ENCODE peak calls at places on chromosomes 4 and X, in four cellular contexts. Z is upper lobe of right lung, B is Panc1, C is GM23248. H is an unnamed sample. For H3K9me3 and H3K27me3, the result is how much of the 10 kb centered on the place peaks cover.

GRCh38 chr4:41363384-41363981 is 106.8 kb downstream of the UCHL1 start:
- DNase-seq in C (peak), B (no peak), Z (no peak), H (no peak)

GRCh38 chr4:121034010-121034409 is 38.3 kb downstream of the NDNF start:
- DNase-seq in Z (no peak), C (peak), B (no peak), H (no peak)

GRCh38 chrX:42751573-42751972 is 26.4 kb downstream of the PPP1R2C start:
- DNase-seq in Z (no peak), B (no peak), C (peak), H (no peak)

GRCh38 chr4:10296730-10297129 is 160.5 kb downstream of the ZNF518B start:
- DNase-seq in C (peak), Z (no peak), B (no peak), H (no peak)

GRCh38 chr4:85862896-85863295 is 387.9 kb downstream of the ARHGAP24 start:
- DNase-seq in C (no peak), Z (no peak), B (no peak), H (no peak)

GRCh38 chrX:10971176-10971575 is 140.0 kb upstream of the HCCS start:
- DNase-seq in C (no peak), Z (no peak), B (no peak), H (peak)

GRCh38 chr4:48340276-48340904 is 939 bp upstream of the SLAIN2 start:
- DNase-seq in B (no peak), C (peak), Z (no peak), H (no peak)

GRCh38 chr4:130395871-130396270 is 1299.9 kb downstream of the C4orf33 start:
- DNase-seq in C (peak), B (peak), Z (no peak), H (no peak)

GRCh38 chr4:121484633-121485032 is 103.8 kb upstream of the QRFPR start:
- DNase-seq in Z (peak), C (peak), B (peak), H (peak)

GRCh38 chr4:71094201-71094600 is 100.8 kb downstream of the DCK start:
- DNase-seq in Z (no peak), C (no peak), B (no peak), H (no peak)

GRCh38 chr4:84470204-84470785 is 28.8 kb downstream of the NKX6-1 start:
- DNase-seq in Z (no peak), C (no peak), B (no peak), H (no peak)

GRCh38 chr4:11543710-11544109 is 115.0 kb upstream of the HS3ST1 start:
- DNase-seq in Z (no peak), C (no peak), B (no peak), H (no peak)

GRCh38 chr4:143364063-143364462 is 27.4 kb downstream of the GAB1 start:
- DNase-seq in B (no peak), C (no peak), Z (no peak), H (no peak)

GRCh38 chr4:138669479-138670165 is 346.0 kb upstream of the NOCT start:
- DNase-seq in B (no peak), C (peak), Z (no peak), H (no peak)

GRCh38 chrX:15909605-15910004 is 55.0 kb upstream of the AP1S2 start:
- DNase-seq in C (no peak), B (no peak), Z (no peak), H (peak)

GRCh38 chrX:147741776-147742175 is 169.9 kb upstream of the FMR1 start:
- DNase-seq in B (no peak), C (no peak), Z (no peak), H (no peak)

GRCh38 chr4:159280442-159281172 is 177.7 kb downstream of the RAPGEF2 start:
- DNase-seq in Z (no peak), C (no peak), B (no peak), H (no peak)

GRCh38 chr4:7171191-7171900 is 21.0 kb upstream of the SORCS2 start:
- DNase-seq in Z (peak), B (no peak), C (peak), H (no peak)

GRCh38 chr4:15779336-15779735 is 1.2 kb downstream of the CD38 start:
- DNase-seq in C (peak), Z (peak), B (no peak), H (peak)

GRCh38 chr4:8940792-8941491 is 69.3 kb upstream of the HMX1 start:
- DNase-seq in C (no peak), B (no peak), Z (no peak), H (no peak)

GRCh38 chr4:155734065-155734464 is 24.8 kb upstream of the GUCY1B1 start:
- DNase-seq in Z (no peak), B (no peak), C (peak), H (no peak)

GRCh38 chrX:140157611-140158010 is 192.3 kb upstream of the CXorf66 start:
- DNase-seq in Z (no peak), B (no peak), C (no peak), H (no peak)

GRCh38 chr4:8394125-8394524 is 46.4 kb downstream of the ACOX3 start:
- DNase-seq in Z (no peak), C (peak), B (no peak), H (no peak)

GRCh38 chr4:56271121-56271520 is 116.2 kb downstream of the AASDH start:
- DNase-seq in B (no peak), C (no peak), Z (no peak), H (no peak)

GRCh38 chr4:33071552-33071951 is 2351.4 kb downstream of the PCDH7 start:
- DNase-seq in B (no peak), C (peak), Z (no peak), H (no peak)

GRCh38 chr4:151014521-151015457 is at the start of gene LRBA:
- DNase-seq in Z (peak), B (no peak), C (peak), H (peak)

GRCh38 chrX:52138830-52139544 is 45.7 kb upstream of the MAGED4 start:
- DNase-seq in B (no peak), Z (no peak), C (no peak), H (no peak)

GRCh38 chrX:318739-319578 is at the start of gene GTPBP6:
- DNase-seq in C (peak), Z (peak), B (peak), H (peak)

GRCh38 chrX:39174761-39175417 is 373.6 kb downstream of the MID1IP1 start:
- DNase-seq in B (no peak), C (peak), Z (no peak), H (no peak)

GRCh38 chr4:101824500-101824899 is 34.0 kb downstream of the BANK1 start:
- DNase-seq in C (no peak), B (no peak), Z (no peak), H (no peak)

GRCh38 chrX:13311560-13311959 is 8.3 kb downstream of the ATXN3L start:
- DNase-seq in Z (no peak), C (no peak), B (no peak), H (no peak)

GRCh38 chrX:39886282-39886681 is 211.5 kb downstream of the BCOR start:
- DNase-seq in C (peak), B (no peak), Z (peak), H (no peak)

GRCh38 chrX:39144965-39145364 is 343.7 kb downstream of the MID1IP1 start:
- DNase-seq in C (peak), Z (no peak), B (no peak), H (no peak)

GRCh38 chr4:7270121-7270520 is 77.8 kb downstream of the SORCS2 start:
- DNase-seq in Z (no peak), B (no peak), C (no peak), H (no peak)

GRCh38 chr4:88738714-88739366 is 41.2 kb upstream of the NAP1L5 start:
- DNase-seq in Z (no peak), B (no peak), C (no peak), H (no peak)

GRCh38 chrX:137427061-137427778 is 138.7 kb upstream of the ZIC3 start:
- DNase-seq in Z (no peak), B (no peak), C (no peak), H (no peak)

GRCh38 chrX:137427813-137428212 is 138.1 kb upstream of the ZIC3 start:
- DNase-seq in B (no peak), C (peak), Z (no peak), H (peak)

GRCh38 chrX:137430301-137430700 is 135.6 kb upstream of the ZIC3 start:
- DNase-seq in C (no peak), B (no peak), Z (no peak), H (no peak)

GRCh38 chrX:137428251-137428661 is 137.7 kb upstream of the ZIC3 start:
- DNase-seq in Z (no peak), B (no peak), C (peak), H (no peak)

DNA sequence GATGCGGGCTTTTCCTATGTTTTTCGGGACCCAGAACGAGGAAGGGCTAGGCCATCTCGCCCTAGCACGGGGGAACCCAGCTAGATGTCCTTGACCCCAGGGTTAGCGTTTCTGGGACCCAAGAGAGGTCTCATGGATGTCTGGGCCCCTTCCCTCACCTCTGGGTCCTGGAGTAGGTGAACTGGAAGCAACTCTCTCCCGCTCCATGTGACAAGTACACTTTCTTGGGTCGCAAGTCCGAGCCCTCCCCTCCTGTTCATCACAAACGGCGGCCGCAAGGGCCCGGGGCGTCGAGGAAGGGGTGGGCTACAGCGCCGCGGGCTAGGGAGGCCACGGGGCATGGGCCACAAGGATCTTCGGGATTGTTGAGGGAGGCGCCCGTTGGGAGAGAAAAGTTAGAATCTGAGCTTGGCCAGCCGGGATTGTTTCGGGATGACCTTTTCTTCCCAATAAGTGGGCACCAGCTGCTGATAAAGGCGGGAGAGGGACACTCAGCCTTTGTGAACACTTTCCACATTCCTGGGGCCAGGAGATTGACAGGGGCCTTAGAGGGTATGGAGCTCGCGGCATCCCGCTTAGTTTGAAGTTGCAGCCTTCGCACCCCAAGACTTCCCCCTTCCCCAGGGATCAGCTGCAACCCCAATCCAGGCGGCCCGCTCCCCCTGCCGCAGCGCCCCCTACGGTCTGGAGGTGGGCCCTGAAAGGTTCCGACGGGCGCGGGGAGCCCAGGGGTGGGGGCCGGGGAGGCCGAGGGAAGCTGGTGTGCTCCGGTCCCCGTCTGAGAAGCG is 137.0 kb upstream of the ZIC3 start:
- DNase-seq in C (no peak), B (no peak), Z (no peak), H (no peak)
- H3K4me3 ChIP-seq in C (no peak), B (no peak), Z (peak), H (no peak)

DNA sequence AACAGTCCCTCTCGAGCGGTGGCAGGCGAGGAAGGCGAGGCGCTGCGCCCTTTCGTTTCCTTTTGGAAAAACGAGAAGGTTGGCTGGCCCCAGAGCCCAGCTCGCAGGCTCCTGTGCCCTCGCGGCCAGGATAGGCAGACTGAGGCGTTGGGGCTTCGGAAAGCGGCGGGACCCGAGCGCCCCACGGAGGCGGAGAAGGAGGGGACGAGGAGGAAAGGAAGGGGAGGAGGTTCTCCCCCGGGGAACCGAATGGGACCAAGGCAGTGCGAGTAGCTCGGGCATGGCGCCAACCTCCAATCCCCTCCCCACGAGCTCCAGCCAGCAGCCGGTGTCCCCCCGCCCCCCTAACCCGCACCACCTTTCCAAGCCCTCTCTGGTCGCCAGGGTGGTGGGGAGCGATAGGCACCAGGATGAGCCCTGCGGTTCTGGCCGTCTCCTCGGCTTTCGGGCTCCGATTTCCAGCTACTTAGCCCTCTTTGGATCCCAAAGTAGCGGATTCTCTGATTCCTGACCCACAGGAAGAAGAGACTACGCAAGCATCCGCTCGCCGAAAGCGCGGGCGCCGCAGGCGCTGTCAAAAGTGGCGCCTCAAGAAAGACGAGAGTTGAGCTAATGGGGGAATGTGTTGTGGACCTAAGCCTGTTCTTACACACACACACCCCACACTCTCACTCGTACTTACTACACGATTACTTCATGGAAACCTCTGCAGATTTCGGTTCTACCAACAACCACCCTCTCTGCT is 15.2 kb upstream of the ZIC3 start:
- DNase-seq in B (no peak), C (no peak), Z (no peak), H (no peak)
- H3K9me3 ChIP-seq in B (under half), C (under half), Z (under half), H (under half)

DNA sequence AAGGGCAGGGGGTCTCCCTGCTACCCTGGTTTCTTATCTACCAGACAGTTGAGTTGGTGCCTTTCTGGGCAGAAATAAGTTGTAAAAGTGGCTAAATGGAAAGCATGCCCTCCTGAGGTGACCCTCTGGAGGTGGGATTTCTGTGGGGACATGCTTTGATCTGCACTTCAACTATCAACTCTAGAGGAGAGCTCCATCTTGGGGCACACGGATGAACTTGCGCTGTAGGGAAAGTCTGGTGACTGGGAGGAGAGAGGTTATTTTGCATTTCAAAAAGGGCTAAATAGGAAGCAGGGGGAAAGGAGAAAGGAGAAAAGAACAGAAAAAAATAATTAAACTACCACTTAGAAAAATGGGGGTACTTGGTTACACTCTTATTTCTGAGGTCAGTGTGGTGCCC is 12.7 kb upstream of the RHOXF2B start:
- DNase-seq in B (no peak), C (no peak), Z (no peak), H (peak)
- H3K27me3 ChIP-seq in B (under half), C (under half), Z (under half), H (under half)

GRCh38 chr4:158169931-158170690 is 2.7 kb downstream of the GASK1B start:
- DNase-seq in C (peak), Z (no peak), B (no peak), H (peak)
- H3K4me3 ChIP-seq in C (peak), Z (peak), B (no peak), H (peak)

GRCh38 chr4:4787421-4787820 is 72.0 kb upstream of the MSX1 start:
- DNase-seq in Z (no peak), C (no peak), B (no peak), H (no peak)
- H3K9me3 ChIP-seq in Z (under half), C (under half), B (under half), H (under half)

GRCh38 chr4:13542577-13543042 is 1.7 kb downstream of the NKX3-2 start:
- DNase-seq in C (no peak), Z (no peak), B (no peak), H (no peak)

GRCh38 chr4:13539721-13540445 is 4.4 kb downstream of the NKX3-2 start:
- DNase-seq in C (no peak), Z (no peak), B (no peak), H (no peak)

GRCh38 chr4:13540446-13541175 is 3.7 kb downstream of the NKX3-2 start:
- DNase-seq in Z (no peak), B (no peak), C (no peak), H (no peak)

GRCh38 chr4:13541720-13542576 is 2.4 kb downstream of the NKX3-2 start:
- DNase-seq in Z (no peak), B (no peak), C (no peak), H (no peak)

GRCh38 chr4:13541176-13541604 is 3.1 kb downstream of the NKX3-2 start:
- DNase-seq in Z (no peak), C (no peak), B (no peak), H (no peak)
- H3K27me3 ChIP-seq in Z (half or more), C (half or more), B (under half), H (under half)

GRCh38 chrX:126550816-126551215 is 1.8 kb downstream of the DCAF12L1 start:
- DNase-seq in Z (no peak), B (no peak), C (no peak), H (no peak)

GRCh38 chrX:126552313-126553022 is at the start of gene DCAF12L1:
- DNase-seq in C (no peak), B (no peak), Z (no peak), H (no peak)

GRCh38 chrX:126551306-126551705 is 1.3 kb downstream of the DCAF12L1 start:
- DNase-seq in B (no peak), Z (no peak), C (no peak), H (no peak)

GRCh38 chrX:126557151-126557550 is 4.5 kb upstream of the DCAF12L1 start:
- DNase-seq in C (no peak), B (no peak), Z (no peak), H (no peak)

DNA sequence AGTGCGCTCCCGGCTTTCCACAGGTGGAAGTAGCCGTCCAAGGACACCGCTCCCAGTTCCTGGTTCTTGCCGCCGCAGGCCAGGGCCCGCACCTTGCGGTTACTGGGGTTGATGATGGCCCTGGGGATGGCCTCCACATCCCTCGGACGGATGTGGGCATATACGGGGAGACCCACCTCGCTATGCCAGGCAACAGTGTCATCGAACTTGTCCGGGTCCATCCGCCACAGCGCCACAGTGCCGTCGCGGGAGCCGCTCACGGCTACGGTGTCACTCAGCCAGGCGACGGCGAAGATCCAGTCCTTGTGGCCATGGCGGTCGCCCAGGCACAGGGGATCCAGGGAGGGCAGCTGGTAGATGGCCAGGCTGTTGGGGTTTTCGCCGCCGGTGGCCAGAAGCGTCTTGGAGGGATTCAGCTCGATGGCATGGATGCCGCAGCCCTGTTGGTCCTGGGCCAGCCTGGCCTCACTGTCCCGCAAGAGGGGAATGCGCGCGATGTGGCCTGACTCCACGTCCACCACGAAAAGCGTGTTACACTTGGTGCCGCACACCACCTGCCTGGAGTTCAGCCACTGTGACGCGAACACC is 795 bp downstream of the DCAF12L1 start:
- DNase-seq in B (no peak), C (no peak), Z (no peak), H (no peak)
- H3K4me3 ChIP-seq in B (no peak), C (no peak), Z (no peak), H (no peak)

GRCh38 chrX:136210243-136210642 is 41.0 kb downstream of the MAP7D3 start:
- DNase-seq in C (no peak), Z (no peak), B (no peak), H (no peak)

GRCh38 chrX:136210806-136211205 is 40.4 kb downstream of the MAP7D3 start:
- DNase-seq in C (no peak), Z (no peak), B (no peak), H (no peak)

GRCh38 chrX:136207546-136207945 is 43.7 kb downstream of the MAP7D3 start:
- DNase-seq in C (no peak), B (no peak), Z (no peak), H (no peak)

GRCh38 chrX:136209016-136209738 is 42.0 kb downstream of the MAP7D3 start:
- DNase-seq in C (peak), B (no peak), Z (peak), H (peak)

DNA sequence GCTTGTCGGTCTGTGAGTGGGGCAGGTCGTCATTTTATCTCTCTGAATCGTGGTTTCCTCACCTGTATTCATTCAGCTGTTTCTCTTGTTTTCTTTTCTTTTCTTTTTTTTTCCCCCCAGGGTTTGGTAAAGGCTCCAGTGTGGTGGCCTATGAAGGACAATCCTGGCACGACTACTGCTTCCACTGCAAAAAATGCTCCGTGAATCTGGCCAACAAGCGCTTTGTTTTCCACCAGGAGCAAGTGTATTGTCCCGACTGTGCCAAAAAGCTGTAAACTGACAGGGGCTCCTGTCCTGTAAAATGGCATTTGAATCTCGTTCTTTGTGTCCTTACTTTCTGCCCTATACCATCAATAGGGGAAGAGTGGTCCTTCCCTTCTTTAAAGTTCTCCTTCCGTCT is 41.4 kb downstream of the MAP7D3 start:
- DNase-seq in C (no peak), Z (no peak), B (no peak), H (no peak)
- H3K9me3 ChIP-seq in C (under half), Z (under half), B (under half), H (under half)